ENCODE peak calls at places on chromosomes 6 and 20, in six cellular contexts. M is OCI-LY7; H is A549; D is HepG2; B is CD4-positive, alpha-beta T cell; K is uterus. A is an unnamed sample.

GRCh38 chr6:136920216-136920857 is 1.8 kb upstream of the SLC35D3 start:
- DNase-seq in B (no peak), M (peak), H (no peak), D (no peak), K (no peak), A (no peak)

GRCh38 chr6:109610555-109610954 is 80.4 kb downstream of the AK9 start:
- DNase-seq in B (no peak), M (no peak), D (no peak), K (no peak), H (no peak), A (no peak)

GRCh38 chr6:34875292-34876213 is 12.3 kb downstream of the TAF11 start:
- DNase-seq in K (no peak), H (no peak), B (no peak), D (no peak), M (no peak), A (no peak)

GRCh38 chr20:49318430-49319203 is 40.8 kb upstream of the ZNFX1 start:
- DNase-seq in D (no peak), B (peak), K (no peak), H (no peak), M (no peak), A (no peak)

GRCh38 chr6:45613678-45614077 is 235.9 kb upstream of the SUPT3H start:
- DNase-seq in H (no peak), D (no peak), B (no peak), K (peak), M (no peak), A (peak)

GRCh38 chr6:155693573-155694428 is 238.2 kb upstream of the NOX3 start:
- DNase-seq in B (no peak), M (no peak), K (no peak), H (no peak), D (no peak), A (no peak)

GRCh38 chr6:135144678-135145508 is 36.2 kb upstream of the MYB start:
- DNase-seq in B (no peak), H (no peak), M (peak), K (no peak), D (peak), A (peak)

GRCh38 chr20:61680096-61680495 is 385.6 kb downstream of the TAF4 start:
- DNase-seq in D (no peak), K (no peak), B (no peak), H (no peak), M (no peak), A (no peak)

GRCh38 chr6:39280247-39280731 is 33.9 kb downstream of the KCNK17 start:
- DNase-seq in D (no peak), B (no peak), M (no peak), H (peak), K (no peak), A (peak)

GRCh38 chr6:159094444-159095252 is 49.9 kb upstream of the TAGAP start:
- DNase-seq in D (no peak), M (peak), H (no peak), B (peak), K (no peak), A (no peak)

GRCh38 chr6:132746049-132746448 is 11.7 kb downstream of the VNN2 start:
- DNase-seq in K (no peak), B (no peak), H (no peak), D (no peak), M (no peak), A (no peak)

GRCh38 chr6:37940074-37940847 is 120.7 kb downstream of the ZFAND3 start:
- DNase-seq in B (no peak), H (no peak), D (no peak), K (peak), M (no peak), A (no peak)

DNA sequence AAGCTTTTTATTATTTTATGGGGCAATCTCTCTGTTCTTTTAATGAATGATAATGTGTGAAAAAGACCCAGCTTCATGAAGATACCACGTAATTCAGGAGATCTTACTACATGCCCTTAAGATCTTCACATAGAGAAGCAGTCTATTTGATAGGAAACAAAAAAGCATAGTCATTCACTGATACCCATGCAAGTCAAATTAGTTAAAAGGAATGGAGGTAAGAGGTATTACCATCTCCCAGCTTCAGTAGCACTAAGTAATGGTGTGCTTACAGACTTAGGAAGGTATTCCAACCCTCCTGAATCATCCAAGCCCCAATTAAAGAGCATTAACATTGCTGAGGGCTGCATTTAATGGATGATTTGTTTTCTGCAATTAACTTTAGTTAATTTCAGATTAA is 364.7 kb downstream of the SYNE1 start:
- DNase-seq in M (no peak), D (no peak), K (no peak), H (no peak), B (no peak), A (no peak)
- H3K27ac ChIP-seq in M (no peak), D (no peak), K (peak), H (no peak), B (no peak), A (no peak)

DNA sequence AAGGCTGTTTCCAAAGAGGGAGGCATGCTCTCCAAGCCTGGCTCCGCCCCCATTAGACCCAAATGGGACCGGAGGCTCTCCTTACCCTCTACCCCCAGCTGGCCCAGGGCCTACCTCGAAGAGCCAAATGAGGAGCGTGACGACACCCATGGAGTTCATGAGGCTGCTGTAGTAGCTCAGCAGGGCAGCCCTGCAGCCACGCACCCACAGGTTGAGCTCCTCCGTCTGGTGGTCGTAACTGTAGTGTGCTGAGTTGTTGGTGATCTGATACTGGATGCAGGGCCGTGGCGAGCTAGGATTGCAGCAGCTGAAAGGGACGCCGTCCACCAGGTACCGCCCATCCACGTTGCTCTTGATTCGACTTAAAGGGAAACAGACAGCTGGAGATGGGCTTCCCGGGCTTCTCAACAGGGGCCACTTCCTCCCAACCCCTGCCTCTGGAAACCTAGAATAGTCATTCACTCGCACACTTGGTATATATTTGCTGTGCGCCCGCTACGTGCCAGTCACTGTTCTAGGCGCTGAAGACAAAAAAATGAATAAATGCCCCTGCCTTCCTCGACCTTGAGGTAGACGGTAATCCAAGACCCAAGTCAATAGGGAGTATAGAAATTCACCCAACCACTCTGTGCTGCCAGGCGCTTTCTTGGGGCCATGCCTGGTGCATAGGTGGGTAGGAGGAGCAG is 18.0 kb downstream of the PRPH2 start:
- DNase-seq in M (no peak), D (peak), H (no peak), K (peak), B (no peak), A (no peak)
- H3K27ac ChIP-seq in M (no peak), D (no peak), H (no peak), K (no peak), B (no peak), A (no peak)

GRCh38 chr6:2740601-2741000 is 10.1 kb downstream of the MYLK4 start:
- DNase-seq in B (no peak), H (no peak), M (no peak), K (no peak), D (no peak), A (no peak)
- H3K27ac ChIP-seq in B (no peak), H (no peak), M (no peak), K (no peak), D (no peak), A (no peak)

DNA sequence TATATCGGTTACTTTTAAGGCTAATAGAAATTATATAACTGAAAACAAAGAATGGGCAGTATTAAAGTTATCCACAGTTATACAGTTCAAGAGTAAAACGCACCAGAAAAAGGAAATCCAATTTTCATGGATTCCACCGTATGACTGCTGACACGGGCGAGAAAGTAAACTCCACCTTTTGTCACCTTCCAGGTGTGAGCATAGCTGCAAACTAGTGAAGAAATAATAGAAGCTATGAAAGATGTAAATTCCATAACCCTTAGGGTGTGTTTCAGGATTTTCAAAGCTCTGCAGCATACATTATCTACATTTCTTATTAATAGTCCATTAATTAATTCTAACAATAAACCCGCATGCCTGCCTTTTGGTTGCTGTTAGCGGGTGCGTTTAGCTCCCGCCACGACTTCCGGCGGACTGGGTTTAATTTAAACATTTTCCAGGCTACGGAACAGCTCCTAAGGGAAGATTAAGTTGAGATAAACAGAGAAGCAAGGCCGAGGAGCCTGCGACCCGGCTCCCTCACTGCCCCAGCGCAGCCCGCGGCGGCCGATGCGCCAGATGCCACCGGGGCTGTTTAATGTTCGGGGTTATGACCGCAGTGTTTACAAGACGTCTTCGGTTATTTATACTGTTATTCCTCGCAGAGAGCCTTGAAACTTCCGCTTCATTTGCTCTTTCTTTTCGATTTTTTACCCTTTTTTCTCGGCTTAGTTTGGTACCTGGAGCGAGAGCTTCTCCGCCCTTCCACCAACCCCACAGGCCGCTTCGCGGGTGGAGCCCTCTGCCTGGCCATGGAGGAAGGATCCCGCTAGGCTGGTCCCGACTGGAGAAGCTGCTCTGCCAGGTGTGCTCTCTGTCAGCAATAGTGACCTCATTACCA is 3.8 kb downstream of the TCF21 start:
- DNase-seq in D (no peak), H (no peak), M (no peak), B (no peak), K (no peak), A (no peak)
- H3K27ac ChIP-seq in D (no peak), H (peak), M (no peak), B (no peak), K (no peak), A (no peak)

GRCh38 chr6:16406966-16407365 is 168.6 kb downstream of the GMPR start:
- DNase-seq in H (no peak), M (no peak), D (no peak), K (no peak), B (no peak), A (no peak)
- H3K27ac ChIP-seq in H (no peak), M (no peak), D (no peak), K (peak), B (no peak), A (no peak)

GRCh38 chr20:39310363-39311037 is 348.4 kb downstream of the DHX35 start:
- DNase-seq in H (no peak), D (no peak), K (no peak), M (no peak), B (no peak), A (no peak)

GRCh38 chr20:39309458-39309857 is 347.3 kb downstream of the DHX35 start:
- DNase-seq in H (no peak), K (no peak), B (no peak), D (no peak), M (no peak), A (no peak)

GRCh38 chr20:39312107-39312506 is 350.0 kb downstream of the DHX35 start:
- DNase-seq in D (no peak), K (no peak), H (no peak), M (no peak), B (no peak), A (no peak)
- H3K27ac ChIP-seq in D (no peak), K (no peak), H (no peak), M (no peak), B (no peak), A (no peak)

DNA sequence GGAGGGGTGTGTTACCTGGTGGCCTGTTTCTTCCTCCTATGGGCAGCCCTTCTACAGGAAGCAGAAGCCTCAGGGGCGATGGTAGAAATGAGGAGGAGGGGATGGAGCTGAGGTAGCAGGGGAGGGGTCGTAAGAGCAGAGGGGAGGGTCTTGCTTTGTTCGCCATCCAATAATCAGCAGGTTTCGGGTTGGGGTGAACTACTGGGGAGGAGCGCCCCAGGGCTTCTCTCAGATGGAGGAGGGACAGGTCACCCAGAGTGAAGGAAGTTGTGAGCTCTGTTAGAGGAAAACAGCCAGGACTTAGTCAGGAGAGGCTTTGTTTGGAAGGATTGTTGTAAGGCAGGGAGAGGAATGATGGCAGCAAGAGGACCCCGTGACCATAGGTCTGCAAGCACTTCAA is 1.4 kb upstream of the CCR6 start:
- DNase-seq in H (no peak), D (no peak), B (no peak), M (no peak), K (no peak), A (no peak)
- H3K27ac ChIP-seq in H (no peak), D (no peak), B (peak), M (peak), K (no peak), A (no peak)

A was measured in RWPE1.